ENCODE peak calls at places on chromosomes 6 and 20, in six cellular contexts. Q is caudate nucleus, C is colonic mucosa, J is BJ, P is IMR-90, L is NCI-H524. X is an unnamed sample.

GRCh38 chr6:69038841-69039240 is 403.8 kb downstream of the ADGRB3 start:
- DNase-seq in Q (no peak), C (no peak), J (no peak), P (no peak), L (no peak), X (no peak)

GRCh38 chr20:17660667-17661066 is 21.4 kb downstream of the RRBP1 start:
- DNase-seq in Q (no peak), C (no peak), J (no peak), P (no peak), L (no peak), X (no peak)

GRCh38 chr20:4507288-4507719 is 214.4 kb upstream of the PRND start:
- DNase-seq in Q (no peak), C (no peak), J (peak), P (peak), L (no peak), X (no peak)

GRCh38 chr6:76862966-76863365 is 600.3 kb downstream of the HTR1B start:
- DNase-seq in Q (no peak), C (no peak), J (no peak), P (no peak), L (no peak), X (no peak)

GRCh38 chr6:20790032-20790791 is 256.0 kb downstream of the CDKAL1 start:
- DNase-seq in Q (no peak), C (no peak), J (no peak), P (no peak), L (no peak), X (no peak)

GRCh38 chr20:6838181-6838826 is 70.8 kb downstream of the BMP2 start:
- DNase-seq in Q (no peak), C (no peak), J (no peak), P (no peak), L (peak), X (no peak)

GRCh38 chr20:59032023-59032712 is at the start of gene ATP5F1E:
- DNase-seq in Q (peak), C (peak), J (peak), P (peak), L (peak), X (peak)

GRCh38 chr6:136510782-136511181 is 39.4 kb downstream of the MAP7 start:
- DNase-seq in Q (no peak), C (no peak), J (no peak), P (no peak), L (no peak), X (no peak)

GRCh38 chr6:93679836-93680235 is 260.5 kb upstream of the EPHA7 start:
- DNase-seq in Q (no peak), C (no peak), J (no peak), P (no peak), L (no peak), X (no peak)

GRCh38 chr20:59122377-59122932 is 41.2 kb upstream of the ZNF831 start:
- DNase-seq in Q (no peak), C (no peak), J (no peak), P (no peak), L (no peak), X (no peak)

GRCh38 chr6:43142101-43142500 is 29.0 kb upstream of the SRF start:
- DNase-seq in Q (no peak), C (no peak), J (no peak), P (no peak), L (no peak), X (no peak)

GRCh38 chr6:41451515-41452163 is 94.5 kb upstream of the FOXP4 start:
- DNase-seq in Q (no peak), C (no peak), J (peak), P (peak), L (no peak), X (no peak)

GRCh38 chr20:9051508-9051907 is 17.4 kb upstream of the PLCB4 start:
- DNase-seq in Q (no peak), C (no peak), J (peak), P (peak), L (no peak), X (no peak)

GRCh38 chr6:101000334-101000733 is 119.2 kb upstream of the ASCC3 start:
- DNase-seq in Q (no peak), C (no peak), J (no peak), P (no peak), L (no peak), X (no peak)

GRCh38 chr6:80503660-80504059 is 397.2 kb downstream of the BCKDHB start:
- DNase-seq in Q (no peak), C (no peak), J (no peak), P (no peak), L (no peak), X (no peak)

GRCh38 chr6:141764388-141764787 is 368.3 kb upstream of the GJE1 start:
- DNase-seq in Q (no peak), C (no peak), J (no peak), P (no peak), L (no peak), X (no peak)

GRCh38 chr6:119147101-119148053 is 68.9 kb upstream of the FAM184A start:
- DNase-seq in Q (no peak), C (peak), J (peak), P (peak), L (no peak), X (no peak)

GRCh38 chr6:100622907-100623692 is 158.4 kb upstream of the SIM1 start:
- DNase-seq in Q (no peak), C (no peak), J (no peak), P (peak), L (no peak), X (no peak)

GRCh38 chr6:135481786-135482369 is 15.7 kb downstream of the AHI1 start:
- DNase-seq in Q (no peak), C (no peak), J (no peak), P (peak), L (no peak), X (no peak)

GRCh38 chr6:149862901-149863595 is 1.1 kb downstream of the LRP11 start:
- DNase-seq in Q (peak), C (peak), J (no peak), P (peak), L (peak), X (peak)

X was measured in D341Med.